ENCODE peak calls at places on chromosomes 7 and 10, in five cellular contexts. X, W, P, O and T are unnamed samples.

GRCh38 chr7:99824091-99824490 is 3.7 kb upstream of the CYP3A43 start:
- DNase-seq in X (no peak), W (no peak), P (no peak), O (no peak), T (no peak)

GRCh38 chr7:136958016-136958415 is 89.6 kb downstream of the CHRM2 start:
- DNase-seq in X (no peak), W (peak; percentile 45), P (no peak), O (no peak), T (no peak)

GRCh38 chr10:122553341-122553740 is 7.2 kb upstream of the DMBT1 start:
- DNase-seq in X (no peak), W (no peak), P (no peak), O (no peak), T (no peak)

GRCh38 chr7:131480384-131481315 is 75.8 kb downstream of the PODXL start:
- DNase-seq in X (no peak), W (peak; percentile 26), P (no peak), O (no peak), T (no peak)

GRCh38 chr7:84123903-84124573 is 70.6 kb downstream of the SEMA3A start:
- DNase-seq in X (peak; percentile 49), W (peak; percentile 82), P (no peak), O (no peak), T (no peak)

GRCh38 chr10:47156873-47157272 is 143.1 kb upstream of the GDF10 start:
- DNase-seq in X (no peak), W (no peak), P (no peak), O (no peak), T (no peak)

GRCh38 chr7:6636741-6637543 is at the start of gene ZNF316:
- DNase-seq in X (no peak), W (no peak), P (peak; percentile 43), O (peak; percentile 48), T (peak; percentile 64)

GRCh38 chr10:14608381-14609001 is 166.2 kb downstream of the FAM107B start:
- DNase-seq in X (no peak), W (no peak), P (no peak), O (peak; percentile 74), T (no peak)

GRCh38 chr10:108393111-108393510 is 1228.6 kb upstream of the SORCS1 start:
- DNase-seq in X (peak; percentile 54), W (no peak), P (no peak), O (no peak), T (no peak)

GRCh38 chr7:158538156-158538946 is 49.3 kb downstream of the PTPRN2 start:
- DNase-seq in X (no peak), W (no peak), P (no peak), O (no peak), T (no peak)

GRCh38 chr10:121597504-121598241 is 571 bp downstream of the FGFR2 start:
- DNase-seq in X (no peak), W (no peak), P (no peak), O (no peak), T (no peak)

GRCh38 chr10:31621733-31622132 is 302.7 kb downstream of the ZEB1 start:
- DNase-seq in X (no peak), W (no peak), P (no peak), O (no peak), T (no peak)

GRCh38 chr10:71081912-71082311 is 130.5 kb upstream of the UNC5B start:
- DNase-seq in X (no peak), W (no peak), P (no peak), O (no peak), T (no peak)

GRCh38 chr7:131529179-131529578 is 27.2 kb downstream of the PODXL start:
- DNase-seq in X (no peak), W (no peak), P (no peak), O (no peak), T (no peak)

GRCh38 chr7:49564379-49564714 is 209.1 kb upstream of the VWC2 start:
- DNase-seq in X (no peak), W (no peak), P (no peak), O (no peak), T (no peak)

GRCh38 chr7:135193615-135194081 is 17.7 kb downstream of the WDR91 start:
- DNase-seq in X (peak; percentile 45), W (peak; percentile 54), P (no peak), O (no peak), T (no peak)

GRCh38 chr7:113918946-113919345 is at the start of gene PPP1R3A:
- DNase-seq in X (no peak), W (peak; percentile 41), P (no peak), O (no peak), T (no peak)

GRCh38 chr7:141490474-141490873 is 60.7 kb upstream of the AGK start:
- DNase-seq in X (no peak), W (no peak), P (no peak), O (no peak), T (no peak)

GRCh38 chr7:79461660-79462059 is 8.2 kb upstream of the MAGI2 start:
- DNase-seq in X (no peak), W (peak; percentile 66), P (no peak), O (no peak), T (no peak)

GRCh38 chr10:124992462-124993344 is 50.8 kb downstream of the ZRANB1 start:
- DNase-seq in X (no peak), W (peak; percentile 72), P (peak; percentile 25), O (peak; percentile 40), T (no peak)

GRCh38 chr10:103467391-103467790 is 8.7 kb upstream of the CALHM1 start:
- DNase-seq in X (no peak), W (no peak), P (no peak), O (no peak), T (no peak)

GRCh38 chr10:78457804-78458483 is 424.3 kb downstream of the RPS24 start:
- DNase-seq in X (peak; percentile 32), W (peak; percentile 84), P (no peak), O (no peak), T (no peak)

GRCh38 chr7:66082083-66082482 is 6.5 kb downstream of the ASL start:
- DNase-seq in X (no peak), W (no peak), P (no peak), O (no peak), T (no peak)

GRCh38 chr10:28375399-28376354 is 72.8 kb upstream of the MPP7 start:
- DNase-seq in X (peak; percentile 47), W (peak; percentile 65), P (no peak), O (no peak), T (no peak)

GRCh38 chr7:38656976-38657375 is 25.8 kb upstream of the AMPH start:
- DNase-seq in X (no peak), W (no peak), P (no peak), O (no peak), T (no peak)

GRCh38 chr10:117152668-117153067 is 14.6 kb upstream of the VAX1 start:
- DNase-seq in X (no peak), W (no peak), P (no peak), O (no peak), T (no peak)